ENCODE peak calls at places on chromosomes 1 and 21, in nine cellular contexts. G, C, Q, W, B, Y, A, D and J are unnamed samples.

GRCh38 chr1:202018476-202019234 is 8.3 kb downstream of the ELF3 start:
- DNase-seq in G (no peak), C (no peak), W (no peak), B (peak; percentile 20), D (peak; percentile 96), Y (no peak), Q (no peak), A (peak; percentile 81), J (peak; percentile 51)

GRCh38 chr1:217026506-217026905 is 303.3 kb upstream of the ESRRG start:
- DNase-seq in A (no peak), W (no peak), B (peak; percentile 45), C (no peak), G (no peak), D (no peak), Y (no peak), Q (no peak), J (no peak)

GRCh38 chr1:218459450-218459849 is 114.3 kb downstream of the TGFB2 start:
- DNase-seq in A (no peak), Q (no peak), W (no peak), Y (peak; percentile 50), C (no peak), G (no peak), B (peak; percentile 75), D (no peak), J (no peak)

GRCh38 chr1:96116707-96117106 is 604.9 kb upstream of the PTBP2 start:
- DNase-seq in B (peak; percentile 11), D (no peak), A (no peak), Q (no peak), C (no peak), G (no peak), W (no peak), Y (no peak), J (no peak)

GRCh38 chr1:119808972-119809550 is 2.2 kb downstream of the REG4 start:
- DNase-seq in Y (peak; percentile 81), B (peak; percentile 57), D (peak; percentile 67), G (peak; percentile 57), A (peak; percentile 36), C (peak; percentile 76), W (peak; percentile 72), Q (peak; percentile 59), J (peak; percentile 78)

GRCh38 chr1:96236156-96236739 is 485.3 kb upstream of the PTBP2 start:
- DNase-seq in B (peak; percentile 56), G (peak; percentile 15), C (no peak), W (peak; percentile 67), A (peak; percentile 2), Q (peak; percentile 53), Y (peak; percentile 83), D (peak; percentile 20), J (peak; percentile 80)

GRCh38 chr1:99766378-99766800 is at the start of gene FRRS1:
- DNase-seq in C (no peak), G (peak; percentile 82), B (peak; percentile 84), D (peak; percentile 73), Q (peak; percentile 83), W (peak; percentile 76), A (peak; percentile 51), Y (peak; percentile 76), J (peak; percentile 75)

GRCh38 chr1:201299968-201300367 is 16.7 kb downstream of the PKP1 start:
- DNase-seq in B (peak; percentile 54), W (peak; percentile 72), C (no peak), A (peak; percentile 70), D (peak; percentile 77), G (no peak), Y (peak; percentile 25), Q (peak; percentile 80), J (no peak)

GRCh38 chr1:26360051-26360806 is 6.3 kb upstream of the CRYBG2 start:
- DNase-seq in W (no peak), D (peak; percentile 42), Y (no peak), A (no peak), G (no peak), C (no peak), B (no peak), Q (no peak), J (no peak)

GRCh38 chr1:168179411-168180147 is 817 bp downstream of the TIPRL start:
- DNase-seq in B (peak; percentile 15), D (no peak), Q (peak; percentile 19), W (no peak), Y (peak; percentile 43), A (peak; percentile 26), G (peak; percentile 37), C (no peak), J (peak; percentile 23)

GRCh38 chr1:46134660-46135331 is 2.4 kb upstream of the PIK3R3 start:
- DNase-seq in Y (peak; percentile 98), W (peak; percentile 41), C (no peak), Q (no peak), D (peak; percentile 86), A (no peak), B (peak; percentile 81), G (peak; percentile 38), J (peak; percentile 31)

GRCh38 chr1:59359325-59359724 is 62.4 kb downstream of the FGGY start:
- DNase-seq in Y (peak; percentile 14), A (no peak), B (no peak), G (no peak), Q (no peak), D (no peak), W (no peak), C (no peak), J (no peak)

GRCh38 chr1:116971965-116972675 is 29.4 kb upstream of the CD101 start:
- DNase-seq in C (no peak), A (no peak), W (no peak), D (no peak), Q (no peak), Y (peak; percentile 50), G (no peak), B (peak; percentile 25), J (peak; percentile 18)

GRCh38 chr1:85296980-85297379 is 20.5 kb upstream of the BCL10 start:
- DNase-seq in W (no peak), D (no peak), A (no peak), Y (peak; percentile 54), B (peak; percentile 78), G (no peak), C (no peak), Q (no peak), J (no peak)

GRCh38 chr1:22814176-22815042 is 103.8 kb downstream of the EPHB2 start:
- DNase-seq in Y (no peak), W (peak; percentile 76), A (no peak), G (no peak), C (peak; percentile 79), Q (no peak), B (peak; percentile 58), D (no peak), J (no peak)

GRCh38 chr1:182069028-182069466 is 7.5 kb upstream of the ZNF648 start:
- DNase-seq in A (peak; percentile 90), W (peak; percentile 63), D (peak; percentile 69), Y (peak; percentile 14), B (no peak), C (peak; percentile 71), Q (no peak), G (peak; percentile 23), J (peak; percentile 0)

GRCh38 chr1:67748630-67749029 is 63.6 kb downstream of the GADD45A start:
- DNase-seq in Y (peak; percentile 78), W (no peak), G (peak; percentile 45), Q (no peak), D (no peak), C (no peak), A (no peak), B (peak; percentile 88), J (peak; percentile 86)

GRCh38 chr1:153849487-153850185 is 73.1 kb downstream of the GATAD2B start:
- DNase-seq in G (peak; percentile 78), Q (no peak), C (no peak), D (no peak), Y (no peak), W (no peak), A (no peak), B (no peak), J (no peak)

GRCh38 chr1:204726478-204726877 is 40.9 kb upstream of the LRRN2 start:
- DNase-seq in A (peak; percentile 96), D (no peak), Q (no peak), G (no peak), B (peak; percentile 78), C (no peak), Y (peak; percentile 43), W (no peak), J (no peak)

GRCh38 chr1:66711420-66711819 is 40.8 kb upstream of the DYNLT5 start:
- DNase-seq in W (no peak), G (no peak), Y (peak; percentile 43), Q (no peak), B (peak; percentile 5), C (no peak), A (no peak), D (no peak), J (no peak)
- TF ChIP-seq CTCF in W (no peak), G (peak; percentile 14), Y (peak; percentile 34), Q (no peak), B (no peak), C (peak; percentile 48), A (peak; percentile 7), D (peak; percentile 48), J (peak; percentile 40)

GRCh38 chr21:44751186-44751798 is 39.9 kb upstream of the TSPEAR start:
- DNase-seq in A (no peak), W (no peak), Y (no peak), G (no peak), B (no peak), D (no peak), Q (no peak), C (peak; percentile 30), J (no peak)
- H3K4me3 ChIP-seq in A (no peak overlapping the region), W (no peak overlapping the region), Y (no peak overlapping the region), G (no peak overlapping the region), B (no peak overlapping the region), D (no peak overlapping the region), Q (no peak overlapping the region), C (no peak overlapping the region), J (no peak overlapping the region)

GRCh38 chr1:112902221-112902620 is 53.8 kb downstream of the SLC16A1 start:
- DNase-seq in B (no peak), Y (no peak), D (no peak), Q (no peak), G (no peak), A (no peak), W (no peak), C (no peak), J (no peak)

GRCh38 chr1:112904831-112905227 is 51.2 kb downstream of the SLC16A1 start:
- DNase-seq in Q (no peak), C (no peak), Y (no peak), A (no peak), W (no peak), G (no peak), D (peak; percentile 67), B (no peak), J (no peak)

GRCh38 chr1:112904071-112904830 is 51.7 kb downstream of the SLC16A1 start:
- DNase-seq in B (peak; percentile 94), C (no peak), G (no peak), W (no peak), A (no peak), D (peak; percentile 72), Q (no peak), Y (peak; percentile 78), J (peak; percentile 94)

GRCh38 chr1:112906155-112906698 is 49.8 kb downstream of the SLC16A1 start:
- DNase-seq in A (no peak), Q (no peak), C (no peak), D (no peak), B (peak; percentile 26), Y (peak; percentile 27), W (no peak), G (no peak), J (no peak)

GRCh38 chr1:112905420-112906154 is 50.4 kb downstream of the SLC16A1 start:
- DNase-seq in Q (no peak), W (peak; percentile 23), A (no peak), Y (no peak), B (no peak), D (no peak), G (no peak), C (no peak), J (peak; percentile 29)
- TF ChIP-seq CTCF in Q (no peak), W (no peak), A (no peak), Y (no peak), B (no peak), D (no peak), G (no peak), C (no peak), J (no peak)

GRCh38 chr1:24963943-24964677 is 34.0 kb upstream of the RUNX3 start:
- DNase-seq in Q (no peak), A (no peak), C (no peak), W (no peak), D (no peak), G (no peak), Y (no peak), B (peak; percentile 23), J (no peak)
- H3K4me3 ChIP-seq in Q (no peak overlapping the region), A (no peak overlapping the region), C (no peak overlapping the region), W (no peak overlapping the region), D (no peak overlapping the region), G (peak overlapping the region; percentile 52), Y (no peak overlapping the region), B (no peak overlapping the region), J (no peak overlapping the region)